ENCODE peak calls at places on chromosome 21, in six cellular contexts. Y is PC-3, U is neural progenitor cell, B is H1, T is H9, D is HCT116. E is an unnamed sample.

GRCh38 chr21:28704746-28705145 is 287.9 kb downstream of the LTN1 start:
- DNase-seq in Y (no peak), U (no peak), B (no peak), T (no peak), D (no peak), E (no peak)

GRCh38 chr21:29155118-29155932 is 24.9 kb downstream of the MAP3K7CL start:
- DNase-seq in Y (peak), U (peak), B (no peak), T (peak), D (no peak), E (peak)

GRCh38 chr21:38171723-38172344 is 85.0 kb upstream of the KCNJ15 start:
- DNase-seq in Y (peak), U (peak), B (peak), T (peak), D (no peak), E (peak)

GRCh38 chr21:34668803-34669148 is at the start of gene CLIC6:
- DNase-seq in Y (no peak), U (peak), B (no peak), T (peak), D (no peak), E (no peak)

GRCh38 chr21:38869946-38870345 is 64.2 kb downstream of the ETS2 start:
- DNase-seq in Y (no peak), U (no peak), B (no peak), T (no peak), D (no peak), E (peak)

GRCh38 chr21:34702341-34702807 is 33.6 kb downstream of the CLIC6 start:
- DNase-seq in Y (no peak), U (no peak), B (no peak), T (no peak), D (no peak), E (peak)

GRCh38 chr21:15437873-15438272 is 291.9 kb upstream of the USP25 start:
- DNase-seq in Y (peak), U (no peak), B (no peak), T (no peak), D (no peak), E (peak)

GRCh38 chr21:37765501-37765900 is 150.8 kb downstream of the KCNJ6 start:
- DNase-seq in Y (no peak), U (no peak), B (no peak), T (no peak), D (no peak), E (no peak)

GRCh38 chr21:25647632-25648031 is 8.6 kb downstream of the JAM2 start:
- DNase-seq in Y (no peak), U (no peak), B (no peak), T (no peak), D (no peak), E (no peak)

GRCh38 chr21:38505654-38506523 is 7.6 kb upstream of the ERG start:
- DNase-seq in Y (peak), U (peak), B (no peak), T (peak), D (peak), E (peak)

GRCh38 chr21:35232545-35233176 is 183.6 kb upstream of the RUNX1 start:
- DNase-seq in Y (peak), U (no peak), B (no peak), T (no peak), D (peak), E (peak)

DNA sequence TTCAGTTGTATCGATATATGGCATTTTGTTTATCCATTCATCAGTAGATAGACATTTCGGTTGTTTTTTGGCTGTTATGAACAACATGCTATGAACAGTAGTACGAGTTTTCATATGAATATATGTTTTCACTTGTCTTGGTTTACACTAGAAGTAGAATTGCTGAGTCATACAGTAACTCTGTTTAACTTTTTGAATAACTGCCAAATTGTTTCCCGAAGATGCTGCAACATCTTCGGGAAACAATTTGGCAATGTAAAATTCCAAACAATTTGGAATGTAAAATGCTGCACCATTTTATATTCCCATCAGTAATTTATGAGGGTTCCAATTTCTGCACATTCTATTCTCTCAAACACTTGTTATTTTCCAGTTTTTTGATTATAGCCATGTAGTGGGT is 11.5 kb downstream of the PCBP3 start:
- DNase-seq in Y (peak), U (no peak), B (no peak), T (no peak), D (no peak), E (peak)
- H3K4me2 ChIP-seq in Y (no peak), U (no peak), B (no peak), T (no peak), D (no peak), E (no peak)

DNA sequence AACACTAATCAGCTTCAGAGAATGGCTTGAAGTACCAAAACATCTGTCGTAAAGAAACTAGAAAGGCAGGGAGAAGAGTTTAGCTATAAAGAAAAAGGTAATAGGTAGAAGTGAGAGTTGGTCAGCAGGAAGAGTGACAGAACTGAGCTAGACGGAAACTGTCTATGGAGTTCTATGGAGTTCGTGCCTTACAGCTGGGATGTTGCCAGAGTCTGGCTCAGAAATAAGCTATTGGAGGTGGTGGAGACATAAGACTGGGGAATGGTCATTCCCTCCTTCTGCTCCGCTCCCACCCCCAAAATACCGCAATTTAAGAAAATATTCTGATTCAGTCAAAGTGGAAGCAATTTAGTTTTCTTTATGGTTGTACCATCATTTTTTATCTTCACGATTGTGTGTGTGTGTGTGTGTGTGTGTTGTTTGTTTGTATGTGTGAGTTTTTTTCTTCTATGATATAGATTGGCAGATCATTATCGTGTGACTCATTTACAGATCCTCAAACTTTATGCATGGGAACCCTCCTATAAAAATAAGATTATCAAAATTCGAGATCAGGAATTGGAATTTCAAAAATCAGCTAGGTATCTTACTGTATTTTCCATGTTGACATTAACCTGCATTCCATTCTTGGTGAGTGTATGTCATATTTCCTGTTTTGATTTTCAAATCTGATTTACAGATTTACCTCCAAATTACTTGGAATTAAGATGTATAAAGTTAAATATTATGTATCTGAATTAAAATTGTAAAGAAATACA is 79.0 kb downstream of the HSPA13 start:
- DNase-seq in Y (peak), U (no peak), B (no peak), T (no peak), D (no peak), E (no peak)
- H3K4me2 ChIP-seq in Y (peak), U (no peak), B (no peak), T (no peak), D (no peak), E (no peak)

GRCh38 chr21:43361127-43361492 is 65.8 kb downstream of the SIK1 start:
- DNase-seq in Y (no peak), U (no peak), B (no peak), T (no peak), D (no peak), E (peak)
- H3K4me2 ChIP-seq in Y (no peak), U (no peak), B (no peak), T (no peak), D (no peak), E (peak)

DNA sequence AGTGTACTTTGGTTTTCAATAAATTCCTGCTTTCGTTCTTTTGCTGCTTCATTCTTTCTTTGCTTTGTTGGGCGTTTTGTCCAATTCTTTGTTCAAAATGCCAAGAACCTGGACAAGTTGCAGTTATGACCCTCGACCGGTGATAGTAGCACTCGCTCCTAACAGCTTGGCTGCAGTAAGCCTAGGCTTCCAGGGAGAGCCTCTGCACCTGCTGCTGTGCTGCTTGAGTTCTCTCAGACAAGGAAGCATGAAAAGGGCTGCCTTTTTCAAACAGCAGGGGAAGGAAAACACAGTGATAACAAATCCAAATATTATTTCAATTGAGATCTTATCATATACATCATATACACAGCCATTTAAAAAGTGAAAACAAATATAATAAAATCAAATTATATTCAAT is 12.8 kb upstream of the RIPK4 start:
- DNase-seq in Y (peak), U (no peak), B (no peak), T (no peak), D (no peak), E (no peak)
- H3K4me2 ChIP-seq in Y (peak), U (peak), B (peak), T (peak), D (no peak), E (no peak)

GRCh38 chr21:17763286-17764037 is 55.7 kb downstream of the C21orf91 start:
- DNase-seq in Y (no peak), U (no peak), B (no peak), T (no peak), D (no peak), E (no peak)

GRCh38 chr21:17757671-17758070 is 61.5 kb downstream of the C21orf91 start:
- DNase-seq in Y (no peak), U (no peak), B (no peak), T (no peak), D (no peak), E (no peak)

GRCh38 chr21:17759546-17760178 is 59.5 kb downstream of the C21orf91 start:
- DNase-seq in Y (peak), U (no peak), B (no peak), T (no peak), D (no peak), E (no peak)

GRCh38 chr21:17753736-17754135 is 65.4 kb downstream of the C21orf91 start:
- DNase-seq in Y (no peak), U (no peak), B (no peak), T (no peak), D (no peak), E (no peak)

DNA sequence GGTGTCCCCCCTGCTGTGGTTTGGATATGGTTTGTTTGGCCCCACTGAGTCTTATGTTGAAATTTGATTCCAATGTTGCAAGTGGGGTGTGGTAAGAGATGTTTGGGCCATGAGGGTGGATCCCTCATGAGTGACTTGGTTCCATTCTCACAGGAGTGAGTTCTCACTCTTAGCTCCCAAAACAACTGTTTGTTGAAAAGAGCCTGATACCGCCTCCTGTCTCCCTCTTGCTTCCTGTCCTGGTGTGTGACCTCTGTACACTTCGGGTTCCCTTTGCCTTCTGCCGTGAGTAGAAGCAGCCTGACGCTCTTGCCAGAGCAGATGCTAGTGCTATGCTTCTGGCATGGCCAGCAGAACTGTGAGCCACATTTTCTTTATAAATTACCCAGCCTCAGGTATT is 60.5 kb downstream of the C21orf91 start:
- DNase-seq in Y (no peak), U (no peak), B (no peak), T (no peak), D (no peak), E (no peak)
- H3K4me2 ChIP-seq in Y (peak), U (no peak), B (no peak), T (no peak), D (no peak), E (no peak)

GRCh38 chr21:17668479-17668878 is 55.8 kb upstream of the BTG3 start:
- DNase-seq in Y (no peak), U (no peak), B (no peak), T (no peak), D (no peak), E (no peak)

GRCh38 chr21:17674106-17674505 is 61.4 kb upstream of the BTG3 start:
- DNase-seq in Y (no peak), U (no peak), B (no peak), T (no peak), D (no peak), E (no peak)

GRCh38 chr21:17671733-17672132 is 59.0 kb upstream of the BTG3 start:
- DNase-seq in Y (no peak), U (no peak), B (no peak), T (no peak), D (no peak), E (no peak)

GRCh38 chr21:17679002-17679600 is 66.4 kb upstream of the BTG3 start:
- DNase-seq in Y (peak), U (peak), B (no peak), T (no peak), D (peak), E (peak)

DNA sequence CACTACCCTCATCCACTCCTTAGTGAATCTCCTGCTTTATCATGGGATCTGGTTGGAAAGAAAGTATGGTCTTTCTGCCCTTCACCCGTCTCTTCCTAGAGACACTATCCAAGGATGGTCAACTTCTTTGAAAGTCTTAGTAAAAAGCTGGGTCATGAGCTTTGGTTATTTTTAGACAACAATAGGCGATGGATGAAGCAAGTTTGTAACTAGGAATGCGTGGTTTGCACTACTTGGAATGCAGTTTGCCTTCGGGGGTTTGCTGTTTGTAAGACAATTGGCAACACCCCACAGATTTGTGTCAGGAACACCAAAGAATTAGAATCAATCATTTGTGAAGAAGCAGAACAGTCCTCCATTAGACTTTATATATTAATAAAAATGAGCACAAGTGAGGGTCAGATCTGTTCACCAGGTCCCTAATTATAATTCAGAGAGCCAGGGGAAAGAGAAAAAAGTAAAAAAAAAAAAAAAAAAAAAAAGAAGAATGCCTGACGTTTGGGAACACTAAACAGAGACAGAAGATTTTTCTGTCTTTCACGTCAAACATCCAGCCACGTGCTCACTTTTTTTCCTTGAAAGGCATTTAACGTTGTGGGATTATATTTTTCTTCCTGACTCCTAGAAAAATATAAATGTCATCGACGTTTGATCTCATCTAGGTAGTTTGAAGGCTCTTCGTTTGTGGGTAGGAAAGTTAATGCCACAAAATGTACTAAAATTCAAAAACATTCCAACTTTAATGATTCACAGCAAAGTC is 60.7 kb upstream of the BTG3 start:
- DNase-seq in Y (peak), U (peak), B (no peak), T (no peak), D (no peak), E (peak)
- H3K4me2 ChIP-seq in Y (no peak), U (peak), B (no peak), T (no peak), D (no peak), E (no peak)

GRCh38 chr21:44917446-44918106 is 3.1 kb downstream of the ITGB2 start:
- DNase-seq in Y (no peak), U (no peak), B (no peak), T (no peak), D (no peak), E (no peak)
- H3K4me2 ChIP-seq in Y (peak), U (no peak), B (no peak), T (no peak), D (no peak), E (no peak)

DNA sequence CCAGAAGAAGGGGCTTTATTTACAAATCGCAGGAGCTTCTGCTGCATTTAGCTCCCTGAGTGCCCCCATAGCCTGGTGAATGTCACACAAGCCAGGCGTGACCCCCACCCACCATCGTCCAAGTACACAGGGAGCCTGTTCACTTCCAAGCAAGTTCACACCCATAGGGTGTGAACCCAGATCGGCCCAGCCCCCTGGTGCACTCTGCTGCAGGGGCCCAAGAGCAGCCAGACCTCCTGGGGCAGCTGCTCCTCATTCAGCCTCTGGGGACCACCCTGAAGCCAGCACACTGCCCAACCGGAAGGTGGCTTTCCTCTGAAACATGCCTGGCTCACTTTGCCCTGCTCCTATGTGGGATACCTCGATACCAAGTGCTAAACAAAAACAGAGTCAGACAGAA is 95.8 kb downstream of the PDE9A start:
- DNase-seq in Y (no peak), U (no peak), B (no peak), T (no peak), D (no peak), E (no peak)
- H3K4me2 ChIP-seq in Y (no peak), U (no peak), B (no peak), T (no peak), D (no peak), E (no peak)